ENCODE peak calls at places on chromosomes 6 and 20, in six cellular contexts. A is GM13977, T is heart right ventricle, P is left lung, U is activated B cell treated with CpG ODN at 0.5 μM for 24 hours, J is progenitor cell of endocrine pancreas. F is an unnamed sample.

GRCh38 chr6:32622545-32623401 is 14.4 kb upstream of the HLA-DQA1 start:
- DNase-seq in A (peak; percentile 53), T (no peak), P (no peak), U (peak; percentile 42), J (peak; percentile 13), F (no peak)

GRCh38 chr20:420721-421574 is 12.8 kb downstream of the RBCK1 start:
- DNase-seq in A (no peak), T (no peak), P (no peak), U (no peak), J (no peak), F (no peak)

GRCh38 chr20:63330940-63331339 is 30.2 kb downstream of the CHRNA4 start:
- DNase-seq in A (no peak), T (no peak), P (no peak), U (no peak), J (no peak), F (no peak)

GRCh38 chr6:33323623-33323948 is 6.0 kb upstream of the ZBTB22 start:
- DNase-seq in A (no peak), T (no peak), P (no peak), U (peak; percentile 38), J (no peak), F (no peak)

GRCh38 chr20:57617079-57617795 is 3.0 kb downstream of the ZBP1 start:
- DNase-seq in A (no peak), T (no peak), P (peak; percentile 30), U (no peak), J (no peak), F (no peak)

GRCh38 chr6:148470141-148470540 is 127.5 kb downstream of the SASH1 start:
- DNase-seq in A (no peak), T (no peak), P (no peak), U (no peak), J (no peak), F (no peak)

GRCh38 chr6:33014841-33015634 is 5.6 kb upstream of the HLA-DOA start:
- DNase-seq in A (peak; percentile 73), T (peak; percentile 82), P (no peak), U (no peak), J (peak; percentile 49), F (no peak)

GRCh38 chr6:43758617-43759050 is 11.4 kb upstream of the VEGFA start:
- DNase-seq in A (peak; percentile 60), T (no peak), P (no peak), U (peak; percentile 33), J (peak; percentile 33), F (peak; percentile 87)

GRCh38 chr6:28488916-28489365 is 26.7 kb downstream of the GPX6 start:
- DNase-seq in A (no peak), T (no peak), P (no peak), U (no peak), J (no peak), F (no peak)

GRCh38 chr6:153503810-153504209 is 372.7 kb upstream of the RGS17 start:
- DNase-seq in A (no peak), T (no peak), P (no peak), U (no peak), J (no peak), F (no peak)
- TF ChIP-seq CTCF in A (peak; percentile 11), T (no peak), P (no peak), U (no peak), J (no peak), F (peak; percentile 4)

DNA sequence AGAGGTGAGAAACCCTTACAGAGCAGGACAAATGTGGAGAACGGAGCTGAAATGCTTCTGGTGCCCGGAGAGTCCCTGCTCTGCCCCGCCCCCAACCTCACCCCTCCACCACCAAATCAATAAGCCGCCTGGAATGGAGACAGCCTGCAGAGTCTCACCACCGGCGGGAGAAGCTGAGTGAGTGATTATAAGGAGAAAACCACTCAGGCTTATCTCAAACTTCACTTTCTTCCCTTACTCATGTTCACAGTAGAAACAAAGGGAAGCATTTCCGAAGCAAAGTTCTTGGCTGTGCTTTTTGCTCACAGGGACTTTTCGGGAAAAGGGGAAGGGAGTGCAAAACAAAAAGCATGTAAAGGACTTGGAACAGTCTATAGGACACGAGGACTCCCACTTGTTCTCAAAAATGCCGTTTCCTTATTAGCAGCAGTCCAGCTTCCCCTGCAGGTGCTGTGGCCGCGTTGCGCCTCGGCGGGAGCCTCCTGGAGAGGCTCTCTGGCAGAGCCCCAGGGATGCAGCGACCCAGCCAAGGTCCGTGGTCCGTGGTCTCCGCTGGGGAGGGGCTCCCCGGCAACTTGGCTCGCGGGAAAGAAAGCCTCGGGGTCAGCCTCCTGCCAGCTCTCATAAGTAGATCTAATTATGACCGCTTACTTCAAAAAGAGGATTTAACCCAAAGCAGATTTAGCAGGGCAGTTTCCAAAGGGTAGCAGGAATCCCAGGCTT is 64.8 kb upstream of the TMEM30A start:
- DNase-seq in A (no peak), T (peak; percentile 23), P (peak; percentile 39), U (no peak), J (peak; percentile 37), F (no peak)
- TF ChIP-seq CTCF in A (no peak), T (peak; percentile 23), P (no peak), U (no peak), J (peak; percentile 33), F (no peak)

GRCh38 chr20:22387452-22387851 is 196.9 kb downstream of the FOXA2 start:
- DNase-seq in A (no peak), T (no peak), P (no peak), U (no peak), J (no peak), F (no peak)

GRCh38 chr20:22386300-22386623 is 198.1 kb downstream of the FOXA2 start:
- DNase-seq in A (no peak), T (no peak), P (no peak), U (no peak), J (no peak), F (no peak)

GRCh38 chr20:22383156-22383555 is 201.2 kb downstream of the FOXA2 start:
- DNase-seq in A (no peak), T (no peak), P (no peak), U (no peak), J (no peak), F (no peak)

GRCh38 chr20:22384978-22385377 is 199.4 kb downstream of the FOXA2 start:
- DNase-seq in A (no peak), T (no peak), P (no peak), U (no peak), J (no peak), F (no peak)

GRCh38 chr20:22385602-22386299 is 198.6 kb downstream of the FOXA2 start:
- DNase-seq in A (no peak), T (no peak), P (no peak), U (no peak), J (no peak), F (no peak)
- TF ChIP-seq CTCF in A (no peak), T (no peak), P (no peak), U (no peak), J (peak; percentile 43), F (no peak)

DNA sequence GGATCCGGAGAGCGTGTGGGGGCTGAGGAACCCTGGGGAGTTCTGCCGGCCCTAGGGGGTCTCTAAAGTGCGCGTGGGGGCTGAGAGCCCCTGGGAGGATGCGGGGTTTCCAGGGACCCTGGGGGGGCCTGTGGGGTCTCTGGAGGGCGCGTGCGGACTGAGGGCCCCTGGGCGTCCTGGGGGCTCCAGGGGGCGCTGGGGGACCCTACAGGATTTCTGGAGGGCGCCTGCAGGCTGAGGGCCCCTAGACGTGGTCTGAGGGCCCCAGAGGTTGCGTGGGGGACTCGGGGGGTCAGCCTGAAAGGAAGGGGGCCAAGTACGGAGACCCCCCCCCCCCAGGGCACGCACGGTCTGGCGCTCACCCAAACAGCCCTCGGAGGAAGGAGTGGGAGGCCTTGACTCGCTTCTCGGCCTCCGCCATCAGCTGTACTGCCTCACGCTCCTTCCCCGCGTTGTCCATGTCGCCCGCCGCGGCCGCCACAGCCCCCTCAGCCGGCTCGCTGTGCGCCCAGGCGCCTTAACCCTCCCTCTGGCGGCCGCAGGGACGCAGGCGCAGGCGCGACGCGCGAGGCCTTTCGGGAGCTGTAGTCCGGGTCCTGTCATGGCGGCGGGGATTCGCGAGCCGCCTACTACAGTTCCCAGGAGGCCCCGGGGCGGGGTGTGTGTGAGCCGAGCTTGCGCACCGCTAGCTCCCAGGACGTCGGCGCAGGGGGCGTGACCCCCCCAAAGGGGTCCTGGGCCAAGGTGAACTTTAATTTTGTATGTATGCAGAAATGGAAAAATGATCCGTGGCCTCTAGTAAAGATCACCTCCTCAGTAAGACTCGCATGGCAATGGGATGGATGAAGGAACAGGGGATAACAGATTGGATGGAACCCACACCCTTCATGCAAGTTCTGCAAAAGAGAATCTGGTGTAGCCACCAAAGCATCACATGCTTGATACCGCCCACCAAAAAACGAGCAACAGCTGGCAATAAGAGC is at the start of gene NAPB:
- DNase-seq in A (peak; percentile 96), T (peak; percentile 96), P (peak; percentile 97), U (peak; percentile 92), J (peak; percentile 88), F (peak; percentile 39)
- TF ChIP-seq CTCF in A (peak; percentile 21), T (peak; percentile 63), P (peak; percentile 85), U (no peak), J (peak; percentile 44), F (no peak)

GRCh38 chr6:54717849-54718455 is 128.6 kb upstream of the FAM83B start:
- DNase-seq in A (peak; percentile 13), T (peak; percentile 52), P (peak; percentile 40), U (no peak), J (peak; percentile 73), F (no peak)
- TF ChIP-seq CTCF in A (peak; percentile 83), T (peak; percentile 87), P (peak; percentile 76), U (peak; percentile 63), J (peak; percentile 90), F (peak; percentile 78)

DNA sequence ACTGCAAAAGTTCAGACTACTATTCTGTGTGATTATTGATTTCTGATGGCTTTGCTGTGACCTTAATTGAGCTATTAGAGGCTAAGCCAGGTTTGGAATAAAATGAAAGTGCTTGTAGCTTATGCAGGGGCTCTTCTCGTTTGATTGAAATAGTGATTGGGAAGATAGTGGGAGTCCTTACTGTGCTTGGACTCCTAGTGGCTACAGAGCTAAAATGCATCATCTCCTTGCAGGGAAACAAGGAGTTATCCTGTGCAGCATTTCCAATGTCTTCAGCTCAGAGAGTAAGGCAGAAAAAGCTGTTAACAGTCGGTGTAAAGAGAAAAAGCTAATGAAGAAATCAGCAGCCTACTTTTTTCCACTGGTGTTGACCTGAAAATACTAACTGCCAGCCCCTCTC is 173.5 kb downstream of the SLC35F1 start:
- DNase-seq in A (no peak), T (no peak), P (no peak), U (no peak), J (no peak), F (no peak)
- TF ChIP-seq CTCF in A (no peak), T (peak; percentile 6), P (no peak), U (no peak), J (peak; percentile 42), F (no peak)

DNA sequence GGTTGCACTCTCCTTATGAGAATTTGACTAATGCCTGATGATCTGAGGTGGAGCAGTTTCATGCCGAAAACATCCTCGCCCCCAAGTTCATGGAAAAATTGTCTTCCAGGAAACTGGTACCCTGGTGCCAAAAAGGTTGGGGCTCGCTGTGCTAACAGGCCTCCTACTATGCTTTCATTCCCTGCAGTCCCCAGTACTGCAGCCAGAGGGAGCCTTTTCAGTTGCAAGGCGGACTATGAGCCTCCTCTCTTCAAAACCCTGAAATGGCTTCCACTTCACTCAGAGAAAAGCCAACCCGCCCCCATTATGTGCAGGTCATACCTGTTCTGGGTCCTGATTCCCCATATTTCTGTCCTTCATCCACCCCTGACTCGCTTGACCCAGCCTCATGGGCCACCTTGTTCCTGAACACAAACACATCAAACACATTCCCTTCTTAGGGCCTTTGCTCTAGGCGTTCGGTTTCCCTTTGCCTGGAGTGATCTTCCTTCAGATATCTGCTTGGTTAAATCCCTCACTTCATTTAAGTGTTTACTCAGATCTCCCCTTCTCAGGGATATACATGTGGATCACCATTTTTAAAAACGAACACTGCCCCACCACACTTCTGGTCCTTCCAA is 173.7 kb downstream of the PHACTR1 start:
- DNase-seq in A (no peak), T (no peak), P (no peak), U (no peak), J (no peak), F (no peak)
- TF ChIP-seq CTCF in A (peak; percentile 48), T (peak; percentile 50), P (peak; percentile 60), U (no peak), J (peak; percentile 34), F (peak; percentile 29)

F was measured in D721Med.